ENCODE peak calls at places on chromosomes 11 and 22, in four cellular contexts. X, T, F and E are unnamed samples.

GRCh38 chr11:128686745-128687177 is 7.1 kb upstream of the FLI1 start:
- DNase-seq in X (peak; percentile 71), T (peak; percentile 50), F (peak; percentile 59), E (peak; percentile 62)

GRCh38 chr22:46673677-46674236 is 53.6 kb downstream of the GRAMD4 start:
- DNase-seq in X (no peak), T (no peak), F (no peak), E (no peak)

GRCh38 chr22:50356186-50356585 is 13.1 kb downstream of the PPP6R2 start:
- DNase-seq in X (no peak), T (no peak), F (no peak), E (no peak)

GRCh38 chr11:28090052-28090749 is 17.8 kb downstream of the KIF18A start:
- DNase-seq in X (no peak), T (peak; percentile 82), F (no peak), E (no peak)

GRCh38 chr11:105142167-105142566 is 2.6 kb upstream of the CARD18 start:
- DNase-seq in X (no peak), T (no peak), F (no peak), E (no peak)

GRCh38 chr22:47022075-47022473 is 259.6 kb downstream of the TBC1D22A start:
- DNase-seq in X (no peak), T (peak; percentile 22), F (no peak), E (no peak)

GRCh38 chr11:114262681-114263509 is 33.3 kb upstream of the NNMT start:
- DNase-seq in X (no peak), T (peak; percentile 54), F (peak; percentile 54), E (peak; percentile 80)

GRCh38 chr11:1382831-1383607 is 6.7 kb upstream of the BRSK2 start:
- DNase-seq in X (peak; percentile 78), T (peak; percentile 79), F (peak; percentile 80), E (peak; percentile 68)

GRCh38 chr11:44120169-44120568 is 24.7 kb downstream of the EXT2 start:
- DNase-seq in X (no peak), T (no peak), F (no peak), E (peak; percentile 21)

GRCh38 chr11:10742460-10743208 is 8.4 kb upstream of the CTR9 start:
- DNase-seq in X (no peak), T (peak; percentile 88), F (no peak), E (no peak)

GRCh38 chr11:27217948-27218410 is 145.0 kb downstream of the CCDC34 start:
- DNase-seq in X (peak; percentile 14), T (peak; percentile 88), F (no peak), E (no peak)

GRCh38 chr11:69308936-69309799 is 15.2 kb downstream of the MYEOV start:
- DNase-seq in X (no peak), T (no peak), F (no peak), E (no peak)

GRCh38 chr11:8060801-8061554 is 20.0 kb upstream of the TUB start:
- DNase-seq in X (peak; percentile 36), T (peak; percentile 94), F (no peak), E (no peak)

GRCh38 chr22:19761022-19761499 is 483 bp downstream of the TBX1 start:
- DNase-seq in X (no peak), T (no peak), F (peak; percentile 32), E (no peak)

GRCh38 chr11:1352696-1353382 is 36.9 kb upstream of the BRSK2 start:
- DNase-seq in X (no peak), T (no peak), F (no peak), E (peak; percentile 51)

GRCh38 chr11:16169946-16170345 is 186.4 kb downstream of the SOX6 start:
- DNase-seq in X (no peak), T (no peak), F (no peak), E (peak; percentile 11)

GRCh38 chr11:102589047-102589459 is 36.1 kb downstream of the MMP20 start:
- DNase-seq in X (no peak), T (no peak), F (no peak), E (no peak)

GRCh38 chr22:45583504-45583903 is 80.8 kb downstream of the FBLN1 start:
- DNase-seq in X (no peak), T (no peak), F (no peak), E (peak; percentile 31)

GRCh38 chr11:17516551-17517150 is 27.6 kb downstream of the USH1C start:
- DNase-seq in X (no peak), T (no peak), F (no peak), E (no peak)

GRCh38 chr11:111960916-111961315 is 23.8 kb downstream of the DIXDC1 start:
- DNase-seq in X (no peak), T (no peak), F (peak; percentile 84), E (peak; percentile 37)

GRCh38 chr11:45906965-45907591 is at the start of gene FREY1:
- DNase-seq in X (no peak), T (no peak), F (no peak), E (no peak)

GRCh38 chr11:78365381-78365792 is 52.2 kb downstream of the GAB2 start:
- DNase-seq in X (peak; percentile 61), T (no peak), F (peak; percentile 86), E (peak; percentile 98)

GRCh38 chr22:49726022-49726681 is 101.5 kb downstream of the BRD1 start:
- DNase-seq in X (no peak), T (no peak), F (no peak), E (no peak)

GRCh38 chr11:78190871-78191538 is 2.3 kb downstream of the USP35 start:
- DNase-seq in X (no peak), T (no peak), F (no peak), E (no peak)

GRCh38 chr11:76086713-76087635 is 119.3 kb downstream of the WNT11 start:
- DNase-seq in X (no peak), T (peak; percentile 88), F (no peak), E (no peak)

GRCh38 chr11:20353829-20354434 is 9.6 kb upstream of the HTATIP2 start:
- DNase-seq in X (peak; percentile 53), T (peak; percentile 48), F (no peak), E (peak; percentile 37)

GRCh38 chr22:32531955-32532818 is 57.6 kb downstream of the FBXO7 start:
- DNase-seq in X (peak; percentile 67), T (peak; percentile 93), F (peak; percentile 91), E (peak; percentile 96)

GRCh38 chr22:49212466-49212865 is 615.2 kb downstream of the BRD1 start:
- DNase-seq in X (peak; percentile 7), T (no peak), F (peak; percentile 15), E (no peak)

GRCh38 chr11:2100361-2101170 is 38.6 kb downstream of the IGF2 start:
- DNase-seq in X (no peak), T (no peak), F (peak; percentile 29), E (no peak)

GRCh38 chr22:36563001-36563400 is 34.0 kb upstream of the EIF3D start:
- DNase-seq in X (no peak), T (no peak), F (no peak), E (no peak)

GRCh38 chr22:44620129-44620840 is 81.7 kb upstream of the PRR5 start:
- DNase-seq in X (peak; percentile 91), T (peak; percentile 50), F (peak; percentile 87), E (peak; percentile 96)

GRCh38 chr22:24758164-24758799 is 16.2 kb downstream of the PIWIL3 start:
- DNase-seq in X (peak; percentile 70), T (peak; percentile 60), F (no peak), E (peak; percentile 45)
- H3K56ac ChIP-seq in X (no peak overlapping the region), T (no peak overlapping the region), F (no peak overlapping the region), E (no peak overlapping the region)

DNA sequence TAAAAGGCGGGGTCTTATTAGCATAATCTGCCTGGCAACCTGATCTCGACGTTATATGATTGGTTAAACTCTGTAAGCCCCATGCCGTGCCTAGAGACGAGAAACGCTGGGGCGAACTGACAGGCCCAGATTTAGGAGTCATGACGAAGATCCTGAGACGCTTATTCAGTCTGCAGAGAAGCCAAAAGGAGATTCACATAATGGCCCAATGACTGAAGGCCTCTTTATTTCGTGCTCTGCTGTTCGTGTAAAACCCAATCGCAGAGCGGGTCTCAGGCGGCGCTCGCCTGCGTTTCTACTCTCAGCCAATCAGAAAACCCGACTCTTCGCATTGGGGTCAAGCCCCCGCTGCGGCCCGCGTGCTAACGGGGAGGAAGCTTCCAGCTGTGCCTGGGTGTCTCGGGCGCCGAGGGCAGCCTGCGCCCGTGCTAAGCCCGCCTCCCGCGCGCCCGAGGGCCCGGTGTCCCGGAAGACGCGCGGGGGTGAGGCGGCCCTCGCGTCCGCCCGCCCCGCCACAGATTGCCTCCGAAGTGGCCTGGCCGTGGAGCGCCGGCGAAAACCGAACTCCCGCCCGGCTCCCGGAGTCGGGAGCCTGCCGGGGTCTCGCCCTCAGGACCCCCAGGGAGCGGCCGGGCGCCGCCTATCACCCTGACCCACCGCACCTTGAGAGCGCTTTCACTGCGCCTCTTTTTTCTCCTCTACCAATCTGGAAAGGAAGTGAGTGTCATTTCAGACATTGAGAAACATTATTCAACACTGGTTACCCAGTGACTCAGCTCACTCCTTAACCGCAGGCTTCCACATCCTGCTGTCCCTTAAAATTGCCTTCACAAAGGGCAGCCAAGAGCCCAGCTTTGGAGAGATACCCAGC is 446 bp upstream of the PRDM10 start:
- DNase-seq in X (peak; percentile 88), T (peak; percentile 98), F (peak; percentile 91), E (peak; percentile 99)
- H3K56ac ChIP-seq in X (peak overlapping the region; percentile 88), T (peak overlapping the region; percentile 100), F (peak overlapping the region; percentile 92), E (peak overlapping the region; percentile 96)

GRCh38 chr22:39519681-39520053 is 695 bp upstream of the ATF4 start:
- DNase-seq in X (no peak), T (no peak), F (peak; percentile 65), E (peak; percentile 89)
- H3K56ac ChIP-seq in X (peak overlapping the region; percentile 92), T (peak overlapping the region; percentile 91), F (no peak overlapping the region), E (peak overlapping the region; percentile 97)

DNA sequence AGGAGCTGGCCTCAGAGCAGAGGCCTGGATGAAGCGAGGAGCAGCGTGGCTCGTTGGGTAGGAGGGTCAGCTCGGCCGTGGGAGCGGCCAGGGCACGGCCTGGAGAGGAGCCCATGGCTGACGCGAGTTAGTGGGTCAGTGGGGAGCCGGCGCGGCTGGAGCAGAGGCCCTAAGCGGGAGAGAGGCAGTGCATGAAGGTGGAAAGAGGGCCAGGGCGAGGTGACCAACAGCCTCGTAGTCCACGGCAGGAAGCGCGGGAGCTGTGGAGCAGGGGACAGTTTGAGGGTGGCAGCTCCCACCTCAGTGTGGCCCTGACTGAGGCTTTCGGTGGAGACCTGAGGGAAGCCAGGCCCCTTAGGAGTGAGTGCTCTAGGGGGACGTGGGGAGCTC is 24.1 kb downstream of the DCPS start:
- DNase-seq in X (no peak), T (no peak), F (no peak), E (no peak)
- H3K56ac ChIP-seq in X (no peak overlapping the region), T (no peak overlapping the region), F (no peak overlapping the region), E (no peak overlapping the region)

GRCh38 chr11:35661539-35661938 is 1.0 kb upstream of the TRIM44 start:
- DNase-seq in X (no peak), T (no peak), F (no peak), E (no peak)

GRCh38 chr11:35662649-35663407 is at the start of gene TRIM44:
- DNase-seq in X (peak; percentile 82), T (peak; percentile 81), F (peak; percentile 69), E (peak; percentile 92)

GRCh38 chr11:35662061-35662648 is 420 bp upstream of the TRIM44 start:
- DNase-seq in X (no peak), T (no peak), F (no peak), E (no peak)

GRCh38 chr11:35664977-35665441 is 2.4 kb downstream of the TRIM44 start:
- DNase-seq in X (no peak), T (peak; percentile 14), F (no peak), E (no peak)

DNA sequence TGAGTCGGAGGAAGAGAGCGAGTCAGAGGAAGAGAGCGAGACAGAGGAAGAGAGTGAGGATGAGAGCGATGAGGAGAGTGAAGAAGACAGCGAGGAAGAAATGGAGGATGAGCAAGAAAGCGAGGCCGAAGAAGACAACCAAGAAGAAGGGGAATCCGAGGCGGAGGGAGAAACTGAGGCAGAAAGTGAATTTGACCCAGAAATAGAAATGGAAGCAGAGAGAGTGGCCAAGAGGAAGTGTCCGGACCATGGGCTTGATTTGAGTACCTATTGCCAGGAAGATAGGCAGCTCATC is 780 bp downstream of the TRIM44 start:
- DNase-seq in X (no peak), T (no peak), F (no peak), E (no peak)
- H3K56ac ChIP-seq in X (no peak overlapping the region), T (no peak overlapping the region), F (no peak overlapping the region), E (peak overlapping the region; percentile 88)